ENCODE peak calls at places on chromosomes 13 and 19, in seven cellular contexts. One of them, this sample, is unnamed. For H3K4me1, the result is how much of the 10 kb centered on the place peaks cover.

GRCh38 chr19:46076951-46077814 is 36.4 kb upstream of the IGFL4 start:
- DNase-seq in IMR-90: peak
- DNase-seq in neuronal stem cell: peak
- DNase-seq in H1: peak
- DNase-seq in H9: peak
- DNase-seq in mesenchymal stem cell: peak
- DNase-seq in mesendoderm: peak
- DNase-seq in this sample: peak

GRCh38 chr13:97369269-97369893 is 64.6 kb upstream of the RAP2A start:
- DNase-seq in IMR-90: no peak
- DNase-seq in neuronal stem cell: no peak
- DNase-seq in H1: no peak
- DNase-seq in H9: no peak
- DNase-seq in mesenchymal stem cell: peak
- DNase-seq in mesendoderm: no peak
- DNase-seq in this sample: no peak

GRCh38 chr19:11286312-11286974 is 9.5 kb upstream of the TSPAN16 start:
- DNase-seq in IMR-90: peak
- DNase-seq in neuronal stem cell: no peak
- DNase-seq in H1: no peak
- DNase-seq in H9: no peak
- DNase-seq in mesenchymal stem cell: no peak
- DNase-seq in mesendoderm: no peak
- DNase-seq in this sample: no peak

GRCh38 chr13:60572003-60572792 is 175.2 kb downstream of the TDRD3 start:
- DNase-seq in IMR-90: peak
- DNase-seq in neuronal stem cell: no peak
- DNase-seq in H1: no peak
- DNase-seq in H9: peak
- DNase-seq in mesenchymal stem cell: peak
- DNase-seq in mesendoderm: peak
- DNase-seq in this sample: no peak

GRCh38 chr19:13974073-13974472 is 21.8 kb downstream of the DCAF15 start:
- DNase-seq in IMR-90: no peak
- DNase-seq in neuronal stem cell: peak
- DNase-seq in H1: peak
- DNase-seq in H9: peak
- DNase-seq in mesenchymal stem cell: no peak
- DNase-seq in mesendoderm: peak
- DNase-seq in this sample: peak

GRCh38 chr13:44812818-44813217 is 176.5 kb downstream of the NUFIP1 start:
- DNase-seq in IMR-90: no peak
- DNase-seq in neuronal stem cell: no peak
- DNase-seq in H1: no peak
- DNase-seq in H9: no peak
- DNase-seq in mesenchymal stem cell: no peak
- DNase-seq in mesendoderm: no peak
- DNase-seq in this sample: no peak

GRCh38 chr19:46428278-46429141 is at the start of gene PNMA8C:
- DNase-seq in IMR-90: peak
- DNase-seq in neuronal stem cell: peak
- DNase-seq in H1: no peak
- DNase-seq in H9: peak
- DNase-seq in mesenchymal stem cell: peak
- DNase-seq in mesendoderm: peak
- DNase-seq in this sample: peak

GRCh38 chr19:24060687-24061356 is 26.2 kb upstream of the ZNF254 start:
- DNase-seq in IMR-90: peak
- DNase-seq in neuronal stem cell: no peak
- DNase-seq in H1: no peak
- DNase-seq in H9: no peak
- DNase-seq in mesenchymal stem cell: no peak
- DNase-seq in mesendoderm: no peak
- DNase-seq in this sample: peak

GRCh38 chr19:46979103-46979769 is 40.4 kb upstream of the NPAS1 start:
- DNase-seq in IMR-90: no peak
- DNase-seq in neuronal stem cell: no peak
- DNase-seq in H1: no peak
- DNase-seq in H9: no peak
- DNase-seq in mesenchymal stem cell: no peak
- DNase-seq in mesendoderm: peak
- DNase-seq in this sample: no peak

GRCh38 chr19:13154911-13155471 is 4.8 kb downstream of the IER2 start:
- DNase-seq in IMR-90: peak
- DNase-seq in neuronal stem cell: peak
- DNase-seq in H1: no peak
- DNase-seq in H9: peak
- DNase-seq in mesenchymal stem cell: peak
- DNase-seq in mesendoderm: peak
- DNase-seq in this sample: peak

GRCh38 chr19:41866284-41866683 is 6.2 kb downstream of the RPS19 start:
- DNase-seq in IMR-90: no peak
- DNase-seq in neuronal stem cell: no peak
- DNase-seq in H1: no peak
- DNase-seq in H9: no peak
- DNase-seq in mesenchymal stem cell: no peak
- DNase-seq in mesendoderm: no peak
- DNase-seq in this sample: no peak

GRCh38 chr13:107650081-107650701 is 565.1 kb downstream of the LIG4 start:
- DNase-seq in IMR-90: peak
- DNase-seq in neuronal stem cell: peak
- DNase-seq in H1: peak
- DNase-seq in H9: peak
- DNase-seq in mesenchymal stem cell: peak
- DNase-seq in mesendoderm: peak
- DNase-seq in this sample: no peak

GRCh38 chr13:21971662-21972635 is 301.1 kb downstream of the FGF9 start:
- DNase-seq in IMR-90: peak
- DNase-seq in neuronal stem cell: no peak
- DNase-seq in H1: no peak
- DNase-seq in H9: no peak
- DNase-seq in mesenchymal stem cell: peak
- DNase-seq in mesendoderm: no peak
- DNase-seq in this sample: no peak

GRCh38 chr13:95136638-95137037 is 164.6 kb downstream of the ABCC4 start:
- DNase-seq in IMR-90: no peak
- DNase-seq in neuronal stem cell: no peak
- DNase-seq in H1: no peak
- DNase-seq in H9: no peak
- DNase-seq in mesenchymal stem cell: no peak
- DNase-seq in mesendoderm: no peak
- DNase-seq in this sample: no peak

GRCh38 chr13:42996584-42996983 is 4.5 kb upstream of the EPSTI1 start:
- DNase-seq in IMR-90: peak
- DNase-seq in neuronal stem cell: no peak
- DNase-seq in H1: no peak
- DNase-seq in H9: no peak
- DNase-seq in mesenchymal stem cell: peak
- DNase-seq in mesendoderm: no peak
- DNase-seq in this sample: peak

GRCh38 chr13:45518525-45519235 is 53.9 kb downstream of the COG3 start:
- DNase-seq in IMR-90: peak
- DNase-seq in neuronal stem cell: no peak
- DNase-seq in H1: no peak
- DNase-seq in H9: no peak
- DNase-seq in mesenchymal stem cell: peak
- DNase-seq in mesendoderm: peak
- DNase-seq in this sample: peak

GRCh38 chr13:22592515-22592914 is 588.3 kb upstream of the SGCG start:
- DNase-seq in IMR-90: peak
- DNase-seq in neuronal stem cell: no peak
- DNase-seq in H1: no peak
- DNase-seq in H9: no peak
- DNase-seq in mesenchymal stem cell: no peak
- DNase-seq in mesendoderm: no peak
- DNase-seq in this sample: no peak

GRCh38 chr19:18731562-18732008 is 48.1 kb downstream of the CRTC1 start:
- DNase-seq in IMR-90: peak
- DNase-seq in neuronal stem cell: no peak
- DNase-seq in H1: no peak
- DNase-seq in H9: no peak
- DNase-seq in mesenchymal stem cell: no peak
- DNase-seq in mesendoderm: peak
- DNase-seq in this sample: no peak

GRCh38 chr19:11530432-11530831 is 1.5 kb upstream of the ECSIT start:
- DNase-seq in IMR-90: peak
- DNase-seq in neuronal stem cell: no peak
- DNase-seq in H1: peak
- DNase-seq in H9: peak
- DNase-seq in mesenchymal stem cell: peak
- DNase-seq in mesendoderm: peak
- DNase-seq in this sample: peak

GRCh38 chr13:55214851-55215345 is 1925.8 kb upstream of the PRR20A start:
- DNase-seq in IMR-90: no peak
- DNase-seq in neuronal stem cell: peak
- DNase-seq in H1: no peak
- DNase-seq in H9: no peak
- DNase-seq in mesenchymal stem cell: no peak
- DNase-seq in mesendoderm: no peak
- DNase-seq in this sample: no peak

GRCh38 chr19:58086825-58087710 is 11.0 kb downstream of the ZSCAN18 start:
- DNase-seq in IMR-90: no peak
- DNase-seq in neuronal stem cell: no peak
- DNase-seq in H1: no peak
- DNase-seq in H9: no peak
- DNase-seq in mesenchymal stem cell: no peak
- DNase-seq in mesendoderm: no peak
- DNase-seq in this sample: no peak

GRCh38 chr13:23391752-23392151 is 41.8 kb downstream of the SACS start:
- DNase-seq in IMR-90: peak
- DNase-seq in neuronal stem cell: no peak
- DNase-seq in H1: no peak
- DNase-seq in H9: no peak
- DNase-seq in mesenchymal stem cell: no peak
- DNase-seq in mesendoderm: no peak
- DNase-seq in this sample: no peak

GRCh38 chr19:55694656-55695491 is 19.8 kb downstream of the EPN1 start:
- DNase-seq in IMR-90: no peak
- DNase-seq in neuronal stem cell: no peak
- DNase-seq in H1: no peak
- DNase-seq in H9: no peak
- DNase-seq in mesenchymal stem cell: no peak
- DNase-seq in mesendoderm: no peak
- DNase-seq in this sample: no peak

GRCh38 chr19:591099-591958 is 1.6 kb downstream of the HCN2 start:
- DNase-seq in IMR-90: no peak
- DNase-seq in neuronal stem cell: peak
- DNase-seq in H1: no peak
- DNase-seq in H9: no peak
- DNase-seq in mesenchymal stem cell: no peak
- DNase-seq in mesendoderm: no peak
- DNase-seq in this sample: peak

GRCh38 chr19:36771275-36772231 is 1.1 kb downstream of the ZNF850 start:
- DNase-seq in IMR-90: peak
- DNase-seq in neuronal stem cell: peak
- DNase-seq in H1: peak
- DNase-seq in H9: peak
- DNase-seq in mesenchymal stem cell: peak
- DNase-seq in mesendoderm: peak
- DNase-seq in this sample: peak

GRCh38 chr19:35142531-35143230 is 374 bp upstream of the FXYD7 start:
- DNase-seq in IMR-90: no peak
- DNase-seq in neuronal stem cell: no peak
- DNase-seq in H1: no peak
- DNase-seq in H9: peak
- DNase-seq in mesenchymal stem cell: peak
- DNase-seq in mesendoderm: peak
- DNase-seq in this sample: no peak

GRCh38 chr13:41966671-41967070 is 5.8 kb upstream of the VWA8 start:
- DNase-seq in IMR-90: peak
- DNase-seq in neuronal stem cell: no peak
- DNase-seq in H1: no peak
- DNase-seq in H9: no peak
- DNase-seq in mesenchymal stem cell: no peak
- DNase-seq in mesendoderm: no peak
- DNase-seq in this sample: no peak

GRCh38 chr13:41960195-41960699 is 662 bp downstream of the VWA8 start:
- DNase-seq in IMR-90: peak
- DNase-seq in neuronal stem cell: no peak
- DNase-seq in H1: no peak
- DNase-seq in H9: no peak
- DNase-seq in mesenchymal stem cell: peak
- DNase-seq in mesendoderm: peak
- DNase-seq in this sample: peak

GRCh38 chr13:41960700-41961697 is at the start of gene VWA8:
- DNase-seq in IMR-90: peak
- DNase-seq in neuronal stem cell: peak
- DNase-seq in H1: peak
- DNase-seq in H9: peak
- DNase-seq in mesenchymal stem cell: peak
- DNase-seq in mesendoderm: peak
- DNase-seq in this sample: peak

DNA sequence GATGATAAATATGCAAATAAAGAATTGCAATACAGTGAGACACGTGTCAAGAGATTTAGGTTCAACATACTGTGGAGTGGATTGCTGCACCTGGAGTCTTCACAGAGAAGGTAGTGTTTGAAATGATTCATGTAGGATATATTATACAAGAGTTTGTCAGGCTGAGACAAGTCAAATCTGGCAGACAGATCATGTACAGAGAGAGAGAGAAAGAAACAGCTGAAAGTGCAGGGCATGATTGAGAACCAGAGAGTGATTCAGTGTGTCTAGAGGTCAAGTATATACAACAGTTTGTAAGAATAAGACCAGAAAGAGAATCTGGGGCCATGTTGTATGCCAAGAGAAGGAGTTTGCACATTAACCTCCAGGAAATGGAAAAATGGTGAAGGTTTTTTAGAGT is 2.1 kb upstream of the VWA8 start:
- DNase-seq in IMR-90: peak
- DNase-seq in neuronal stem cell: no peak
- DNase-seq in H1: no peak
- DNase-seq in H9: no peak
- DNase-seq in mesenchymal stem cell: no peak
- DNase-seq in mesendoderm: no peak
- DNase-seq in this sample: no peak
- H3K4me1 ChIP-seq in IMR-90: under half
- H3K4me1 ChIP-seq in neuronal stem cell: under half
- H3K4me1 ChIP-seq in H1: under half
- H3K4me1 ChIP-seq in H9: under half
- H3K4me1 ChIP-seq in mesenchymal stem cell: under half
- H3K4me1 ChIP-seq in mesendoderm: under half
- H3K4me1 ChIP-seq in this sample: under half

GRCh38 chr19:8307965-8308866 is at the start of gene CD320:
- DNase-seq in IMR-90: peak
- DNase-seq in neuronal stem cell: peak
- DNase-seq in H1: no peak
- DNase-seq in H9: peak
- DNase-seq in mesenchymal stem cell: peak
- DNase-seq in mesendoderm: peak
- DNase-seq in this sample: peak
- H3K23ac ChIP-seq in IMR-90: peak
- H3K23ac ChIP-seq in neuronal stem cell: peak
- H3K23ac ChIP-seq in H1: no peak
- H3K23ac ChIP-seq in H9: no peak
- H3K23ac ChIP-seq in mesenchymal stem cell: peak
- H3K23ac ChIP-seq in mesendoderm: peak
- H3K23ac ChIP-seq in this sample: no peak

GRCh38 chr13:99211421-99212035 is 10.9 kb downstream of the UBAC2 start:
- DNase-seq in IMR-90: no peak
- DNase-seq in neuronal stem cell: no peak
- DNase-seq in H1: no peak
- DNase-seq in H9: no peak
- DNase-seq in mesenchymal stem cell: no peak
- DNase-seq in mesendoderm: no peak
- DNase-seq in this sample: no peak
- H3K4me1 ChIP-seq in IMR-90: under half
- H3K4me1 ChIP-seq in neuronal stem cell: under half
- H3K4me1 ChIP-seq in H1: under half
- H3K4me1 ChIP-seq in H9: under half
- H3K4me1 ChIP-seq in mesenchymal stem cell: under half
- H3K4me1 ChIP-seq in mesendoderm: under half
- H3K4me1 ChIP-seq in this sample: under half

GRCh38 chr13:19993024-19993423 is 34.5 kb downstream of the ZMYM2 start:
- DNase-seq in IMR-90: no peak
- DNase-seq in neuronal stem cell: no peak
- DNase-seq in H1: no peak
- DNase-seq in H9: no peak
- DNase-seq in mesenchymal stem cell: no peak
- DNase-seq in mesendoderm: no peak
- DNase-seq in this sample: no peak
- H3K23ac ChIP-seq in IMR-90: no peak
- H3K23ac ChIP-seq in neuronal stem cell: no peak
- H3K23ac ChIP-seq in H1: no peak
- H3K23ac ChIP-seq in H9: no peak
- H3K23ac ChIP-seq in mesenchymal stem cell: no peak
- H3K23ac ChIP-seq in mesendoderm: no peak
- H3K23ac ChIP-seq in this sample: no peak